ENCODE peak calls at places on chromosomes 1 and 21, in five cellular contexts. G is SK-N-SH, R is GM12878, J is HepG2, V is K562. E is an unnamed sample.

GRCh38 chr1:246679211-246680177 is 44.7 kb upstream of the SCCPDH start:
- DNase-seq in G (peak), R (no peak), J (no peak), V (no peak), E (no peak)

GRCh38 chr1:192812420-192813209 is 3.8 kb downstream of the RGS2 start:
- DNase-seq in G (no peak), R (no peak), J (no peak), V (no peak), E (no peak)

GRCh38 chr1:84505167-84506001 is 802 bp upstream of the SPATA1 start:
- DNase-seq in G (peak), R (no peak), J (peak), V (peak), E (peak)

GRCh38 chr1:65431111-65431705 is 10.7 kb downstream of the LEPR start:
- DNase-seq in G (peak), R (no peak), J (peak), V (peak), E (peak)

GRCh38 chr21:15992171-15992570 is 262.4 kb downstream of the USP25 start:
- DNase-seq in G (no peak), R (no peak), J (no peak), V (no peak), E (no peak)

GRCh38 chr1:224378855-224379631 is 22.4 kb downstream of the CNIH4 start:
- DNase-seq in G (no peak), R (peak), J (no peak), V (no peak), E (peak)

GRCh38 chr1:153510984-153511410 is 24.8 kb downstream of the S100A6 start:
- DNase-seq in G (peak), R (no peak), J (peak), V (peak), E (peak)

GRCh38 chr1:118223426-118223825 is 38.4 kb upstream of the SPAG17 start:
- DNase-seq in G (no peak), R (no peak), J (peak), V (no peak), E (no peak)

GRCh38 chr1:74587888-74588287 is 75.5 kb upstream of the LRRC53 start:
- DNase-seq in G (no peak), R (no peak), J (no peak), V (no peak), E (no peak)

GRCh38 chr1:9621032-9621431 is 30.5 kb upstream of the PIK3CD start:
- DNase-seq in G (no peak), R (no peak), J (no peak), V (no peak), E (no peak)

GRCh38 chr1:234539666-234540403 is 60.9 kb upstream of the TARBP1 start:
- DNase-seq in G (no peak), R (no peak), J (no peak), V (no peak), E (no peak)

GRCh38 chr1:240306673-240307072 is 215.0 kb downstream of the FMN2 start:
- DNase-seq in G (no peak), R (no peak), J (no peak), V (no peak), E (no peak)

GRCh38 chr1:8733463-8733862 is 84.0 kb downstream of the RERE start:
- DNase-seq in G (no peak), R (no peak), J (no peak), V (no peak), E (no peak)

GRCh38 chr1:193730017-193730416 is 543.6 kb upstream of the B3GALT2 start:
- DNase-seq in G (no peak), R (no peak), J (no peak), V (no peak), E (no peak)

GRCh38 chr1:54857741-54858665 is 29.0 kb downstream of the DHCR24 start:
- DNase-seq in G (no peak), R (no peak), J (no peak), V (no peak), E (no peak)

GRCh38 chr1:19066874-19067186 is 110.4 kb upstream of the IFFO2 start:
- DNase-seq in G (no peak), R (no peak), J (no peak), V (no peak), E (no peak)

GRCh38 chr1:178650950-178651461 is 74.0 kb upstream of the RALGPS2 start:
- DNase-seq in G (no peak), R (no peak), J (peak), V (no peak), E (no peak)

GRCh38 chr1:98322966-98323365 is 338.6 kb upstream of the SNX7 start:
- DNase-seq in G (no peak), R (no peak), J (no peak), V (no peak), E (no peak)

GRCh38 chr1:48236716-48237470 is 14.4 kb downstream of the SLC5A9 start:
- DNase-seq in G (peak), R (no peak), J (peak), V (peak), E (no peak)

GRCh38 chr1:161200992-161201827 is 957 bp upstream of the NDUFS2 start:
- DNase-seq in G (no peak), R (no peak), J (no peak), V (no peak), E (peak)

GRCh38 chr21:45550552-45551210 is 8.4 kb upstream of the SLC19A1 start:
- DNase-seq in G (no peak), R (peak), J (no peak), V (no peak), E (peak)

GRCh38 chr1:245679796-245680195 is 525.0 kb downstream of the KIF26B start:
- DNase-seq in G (no peak), R (no peak), J (no peak), V (no peak), E (no peak)

GRCh38 chr1:54671985-54672608 is 30.5 kb downstream of the MROH7 start:
- DNase-seq in G (peak), R (peak), J (peak), V (peak), E (peak)

GRCh38 chr1:236158719-236159118 is 16.4 kb downstream of the GPR137B start:
- DNase-seq in G (no peak), R (no peak), J (no peak), V (no peak), E (no peak)

GRCh38 chr1:164781980-164782379 is 223.0 kb downstream of the PBX1 start:
- DNase-seq in G (no peak), R (no peak), J (no peak), V (no peak), E (no peak)

GRCh38 chr1:246035060-246035531 is 472.0 kb downstream of the SMYD3 start:
- DNase-seq in G (peak), R (no peak), J (no peak), V (no peak), E (no peak)

GRCh38 chr1:183804382-183804781 is 538 bp upstream of the RGL1 start:
- DNase-seq in G (peak), R (no peak), J (no peak), V (no peak), E (no peak)

GRCh38 chr1:183804916-183805734 is at the start of gene RGL1:
- DNase-seq in G (peak), R (no peak), J (peak), V (no peak), E (peak)

GRCh38 chr1:183806650-183807049 is 1.7 kb downstream of the RGL1 start:
- DNase-seq in G (no peak), R (no peak), J (no peak), V (no peak), E (no peak)

GRCh38 chr1:183807549-183808168 is 2.7 kb downstream of the RGL1 start:
- DNase-seq in G (no peak), R (peak), J (no peak), V (no peak), E (no peak)

DNA sequence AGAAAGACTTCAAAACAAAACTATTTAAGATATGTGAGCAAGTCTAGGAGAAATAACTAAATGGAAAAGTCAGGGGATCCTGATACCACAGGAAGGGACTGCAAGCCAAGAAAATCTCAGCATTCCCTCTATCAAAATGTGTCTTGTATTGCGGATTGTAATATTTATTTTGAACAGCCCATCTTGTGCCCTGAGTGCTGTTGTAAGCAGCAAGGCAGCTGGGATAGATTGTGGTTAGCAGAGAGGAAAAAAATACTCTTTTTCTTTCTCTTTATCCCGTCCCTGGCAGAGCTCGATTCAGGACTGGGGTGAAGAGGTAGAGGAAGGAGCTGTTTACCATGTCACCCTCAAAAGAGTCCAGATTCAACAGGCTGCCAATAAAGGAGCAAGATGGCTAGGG is 1.2 kb downstream of the RGL1 start:
- DNase-seq in G (no peak), R (no peak), J (no peak), V (no peak), E (no peak)
- H3K4me3 ChIP-seq in G (peak), R (peak), J (peak), V (no peak), E (no peak)

DNA sequence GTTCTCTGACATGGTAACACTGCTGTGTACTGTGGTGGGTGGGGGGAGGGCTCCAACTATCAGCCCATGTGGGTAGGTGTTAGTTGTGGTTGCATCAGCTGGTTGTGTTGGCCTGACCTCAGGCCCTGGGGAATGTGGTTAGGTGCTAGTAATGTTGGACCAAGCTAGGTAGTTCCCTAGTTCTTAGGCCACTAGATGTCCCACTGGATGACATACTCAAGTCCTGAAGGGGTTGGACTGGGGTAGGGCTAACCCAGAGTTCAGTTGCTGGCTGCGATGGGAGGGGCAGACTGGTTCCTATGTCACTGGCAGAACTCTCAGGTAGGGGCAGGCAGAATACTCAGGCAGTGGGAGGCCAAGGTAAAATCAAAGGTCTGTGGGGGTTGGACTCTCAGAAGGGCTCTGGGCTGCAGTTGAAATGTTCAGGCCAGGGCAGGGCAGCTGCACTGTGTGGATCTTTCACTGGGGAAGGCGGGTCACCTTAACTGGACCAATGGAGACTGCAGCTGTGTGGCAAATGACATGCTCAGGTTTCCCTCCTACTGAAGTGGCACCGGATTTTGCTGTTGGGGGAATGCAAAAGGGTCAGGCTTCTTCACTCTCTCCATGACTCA is 870.7 kb downstream of the LRRIQ3 start:
- DNase-seq in G (no peak), R (no peak), J (no peak), V (no peak), E (no peak)
- TF ChIP-seq REST in G (no peak), R (no peak), J (no peak), V (no peak), E (no peak)

DNA sequence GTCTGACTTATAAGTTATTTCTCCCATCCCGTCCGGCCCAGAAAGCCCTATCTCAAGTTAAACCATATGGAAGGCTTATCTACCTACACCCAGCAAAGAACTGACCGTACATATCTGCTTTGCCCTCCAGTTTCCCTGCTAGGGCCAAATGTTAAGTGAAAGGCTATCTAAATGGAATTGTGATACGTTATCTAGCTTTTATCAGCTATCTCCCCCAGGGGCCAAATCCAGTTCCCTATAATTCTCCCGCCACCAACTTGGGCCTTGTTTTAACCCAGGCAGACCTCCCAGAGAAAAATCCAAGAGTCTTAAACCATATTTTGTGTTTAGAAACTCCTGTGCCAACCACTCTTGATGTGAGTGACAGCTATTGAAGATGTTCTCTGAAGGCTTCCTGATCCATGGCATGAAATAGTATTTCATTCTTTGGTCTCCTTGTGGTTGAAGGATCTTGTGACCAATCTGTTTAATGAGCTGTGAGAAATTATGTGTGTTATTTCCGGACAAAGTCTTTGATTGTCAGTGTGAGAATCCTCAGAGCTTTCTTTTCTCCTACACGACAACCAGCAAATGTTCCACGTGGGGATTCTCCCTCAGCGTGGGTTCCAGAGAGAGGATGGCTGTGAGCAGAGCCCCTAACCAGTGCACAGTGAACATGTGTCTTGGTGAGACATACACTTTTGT is 45.2 kb upstream of the HOOK1 start:
- DNase-seq in G (no peak), R (no peak), J (no peak), V (no peak), E (no peak)
- TF ChIP-seq GABPA in G (no peak), R (no peak), J (no peak), V (no peak), E (no peak)

GRCh38 chr1:50421768-50422674 is 1.2 kb downstream of the DMRTA2 start:
- DNase-seq in G (peak), R (no peak), J (no peak), V (no peak), E (no peak)
- H3K4me3 ChIP-seq in G (no peak), R (no peak), J (no peak), V (no peak), E (no peak)

GRCh38 chr1:26019641-26020315 is 1.8 kb upstream of the EXTL1 start:
- DNase-seq in G (no peak), R (no peak), J (no peak), V (no peak), E (no peak)
- TF ChIP-seq REST in G (no peak), R (no peak), J (no peak), V (no peak), E (no peak)

GRCh38 chr1:40896482-40896881 is 34.3 kb upstream of the CITED4 start:
- DNase-seq in G (no peak), R (no peak), J (peak), V (no peak), E (no peak)

GRCh38 chr1:40897499-40897898 is 35.3 kb upstream of the CITED4 start:
- DNase-seq in G (no peak), R (no peak), J (no peak), V (no peak), E (no peak)

GRCh38 chr1:40894455-40894854 is 32.3 kb upstream of the CITED4 start:
- DNase-seq in G (no peak), R (no peak), J (no peak), V (no peak), E (no peak)

GRCh38 chr1:40893946-40894345 is 31.8 kb upstream of the CITED4 start:
- DNase-seq in G (no peak), R (no peak), J (no peak), V (no peak), E (no peak)

DNA sequence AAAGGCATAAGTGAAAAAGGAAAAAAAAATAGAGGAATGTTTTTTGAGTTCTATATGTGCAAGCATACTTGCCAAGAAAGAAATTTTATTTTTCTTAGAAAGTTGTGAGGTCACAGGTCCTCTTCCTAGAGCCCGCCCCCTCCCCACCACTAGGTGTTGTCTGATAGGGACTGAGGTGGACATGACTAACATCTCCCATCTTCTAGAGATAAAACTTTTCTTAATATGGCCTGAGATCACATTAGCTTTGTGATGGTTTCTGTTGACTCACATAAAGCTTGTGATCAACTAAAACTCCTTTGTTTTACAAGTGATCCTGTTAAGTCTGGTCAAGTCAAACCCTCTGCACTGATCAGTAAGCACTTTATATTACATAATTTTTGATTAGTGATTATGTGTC is 33.4 kb upstream of the CITED4 start:
- DNase-seq in G (no peak), R (no peak), J (no peak), V (no peak), E (no peak)
- TF ChIP-seq GABPA in G (no peak), R (no peak), J (no peak), V (no peak), E (no peak)

GRCh38 chr1:108661030-108661609 is at the start of gene HENMT1:
- DNase-seq in G (peak), R (peak), J (no peak), V (no peak), E (peak)
- H3K4me3 ChIP-seq in G (no peak), R (peak), J (no peak), V (no peak), E (peak)